ENCODE peak calls at places on chromosome 5, in five cellular contexts. One of them, this sample, is unnamed.

GRCh38 chr5:132776932-132777208 is 169 bp downstream of the SEPTIN8 start:
- DNase-seq in NCI-H1105: no peak
- DNase-seq in effector memory CD4-positive, alpha-beta T cell: no peak
- DNase-seq in left cardiac atrium: no peak
- DNase-seq in GM13977: no peak
- DNase-seq in this sample: no peak

GRCh38 chr5:147101654-147102053 is 133.2 kb upstream of the STK32A start:
- DNase-seq in NCI-H1105: no peak
- DNase-seq in effector memory CD4-positive, alpha-beta T cell: no peak
- DNase-seq in left cardiac atrium: no peak
- DNase-seq in GM13977: no peak
- DNase-seq in this sample: no peak

GRCh38 chr5:132456553-132457361 is 33.8 kb downstream of the IRF1 start:
- DNase-seq in NCI-H1105: no peak
- DNase-seq in effector memory CD4-positive, alpha-beta T cell: peak
- DNase-seq in left cardiac atrium: peak
- DNase-seq in GM13977: peak
- DNase-seq in this sample: peak

GRCh38 chr5:40681351-40682311 is 1.9 kb downstream of the PTGER4 start:
- DNase-seq in NCI-H1105: no peak
- DNase-seq in effector memory CD4-positive, alpha-beta T cell: no peak
- DNase-seq in left cardiac atrium: peak
- DNase-seq in GM13977: no peak
- DNase-seq in this sample: peak

GRCh38 chr5:129496410-129496809 is 36.3 kb downstream of the ADAMTS19 start:
- DNase-seq in NCI-H1105: no peak
- DNase-seq in effector memory CD4-positive, alpha-beta T cell: no peak
- DNase-seq in left cardiac atrium: no peak
- DNase-seq in GM13977: no peak
- DNase-seq in this sample: peak

GRCh38 chr5:43967165-43967564 is 364.2 kb downstream of the NNT start:
- DNase-seq in NCI-H1105: no peak
- DNase-seq in effector memory CD4-positive, alpha-beta T cell: no peak
- DNase-seq in left cardiac atrium: no peak
- DNase-seq in GM13977: no peak
- DNase-seq in this sample: no peak

GRCh38 chr5:130773813-130774212 is 391.2 kb downstream of the HINT1 start:
- DNase-seq in NCI-H1105: no peak
- DNase-seq in effector memory CD4-positive, alpha-beta T cell: no peak
- DNase-seq in left cardiac atrium: no peak
- DNase-seq in GM13977: no peak
- DNase-seq in this sample: no peak

GRCh38 chr5:142500506-142500905 is 175.7 kb upstream of the SPRY4 start:
- DNase-seq in NCI-H1105: no peak
- DNase-seq in effector memory CD4-positive, alpha-beta T cell: no peak
- DNase-seq in left cardiac atrium: no peak
- DNase-seq in GM13977: no peak
- DNase-seq in this sample: no peak

GRCh38 chr5:163978897-163979296 is 473.5 kb downstream of the MAT2B start:
- DNase-seq in NCI-H1105: no peak
- DNase-seq in effector memory CD4-positive, alpha-beta T cell: no peak
- DNase-seq in left cardiac atrium: no peak
- DNase-seq in GM13977: no peak
- DNase-seq in this sample: no peak